ENCODE peak calls at places on chromosomes 4 and X, in four cellular contexts. X is neuronal stem cell; U is effector memory CD8-positive, alpha-beta T cell; A is caudate nucleus. B is an unnamed sample.

GRCh38 chr4:47926667-47927258 is 12.4 kb upstream of the NFXL1 start:
- DNase-seq in X (peak), U (peak), A (peak), B (peak)

GRCh38 chrX:109839694-109840358 is 106.8 kb upstream of the ACSL4 start:
- DNase-seq in A (no peak), X (no peak), U (no peak), B (no peak)

GRCh38 chrX:54786972-54787371 is 11.1 kb downstream of the ITIH6 start:
- DNase-seq in U (peak), X (no peak), A (no peak), B (no peak)

GRCh38 chrX:70553516-70553915 is 108.9 kb downstream of the DLG3 start:
- DNase-seq in U (no peak), A (no peak), X (no peak), B (no peak)

GRCh38 chrX:106170318-106170717 is 2.2 kb downstream of the PWWP3B start:
- DNase-seq in A (no peak), U (no peak), X (no peak), B (no peak)

GRCh38 chr4:8545439-8545765 is 34.8 kb upstream of the GPR78 start:
- DNase-seq in A (no peak), X (no peak), U (no peak), B (no peak)

GRCh38 chr4:121096629-121097028 is 24.3 kb upstream of the NDNF start:
- DNase-seq in A (no peak), X (peak), U (no peak), B (no peak)

GRCh38 chr4:158462611-158463010 is 59.1 kb upstream of the RXFP1 start:
- DNase-seq in U (no peak), X (no peak), A (no peak), B (no peak)

GRCh38 chrX:153317306-153317705 is 4.3 kb downstream of the PNMA6F start:
- DNase-seq in X (no peak), A (no peak), U (no peak), B (no peak)

GRCh38 chr4:10050171-10051120 is 29.1 kb upstream of the SLC2A9 start:
- DNase-seq in X (no peak), A (no peak), U (no peak), B (no peak)

B was measured in hippocampal formation.